ENCODE peak calls at places on chromosomes 11 and 22, in six cellular contexts. One of them, this sample, is unnamed.

GRCh38 chr11:124070906-124071621 is 29.9 kb upstream of the OR10G7 start:
- DNase-seq in heart left ventricle: peak
- DNase-seq in colonic mucosa: peak
- DNase-seq in heart right ventricle: peak
- DNase-seq in kidney: peak
- DNase-seq in BJ: peak
- DNase-seq in this sample: peak

GRCh38 chr22:46604306-46604690 is 15.9 kb upstream of the GRAMD4 start:
- DNase-seq in heart left ventricle: peak
- DNase-seq in colonic mucosa: no peak
- DNase-seq in heart right ventricle: no peak
- DNase-seq in kidney: no peak
- DNase-seq in BJ: no peak
- DNase-seq in this sample: no peak

GRCh38 chr11:18408558-18409242 is 3.4 kb upstream of the LDHC start:
- DNase-seq in heart left ventricle: no peak
- DNase-seq in colonic mucosa: no peak
- DNase-seq in heart right ventricle: no peak
- DNase-seq in kidney: no peak
- DNase-seq in BJ: no peak
- DNase-seq in this sample: no peak

GRCh38 chr11:8759634-8760033 is 77.0 kb downstream of the RPL27A start:
- DNase-seq in heart left ventricle: no peak
- DNase-seq in colonic mucosa: no peak
- DNase-seq in heart right ventricle: peak
- DNase-seq in kidney: no peak
- DNase-seq in BJ: no peak
- DNase-seq in this sample: no peak

GRCh38 chr11:109993786-109994185 is 99.4 kb upstream of the ZC3H12C start:
- DNase-seq in heart left ventricle: no peak
- DNase-seq in colonic mucosa: no peak
- DNase-seq in heart right ventricle: no peak
- DNase-seq in kidney: no peak
- DNase-seq in BJ: peak
- DNase-seq in this sample: no peak

GRCh38 chr22:19853879-19854777 is 546 bp downstream of the GNB1L start:
- DNase-seq in heart left ventricle: no peak
- DNase-seq in colonic mucosa: peak
- DNase-seq in heart right ventricle: peak
- DNase-seq in kidney: peak
- DNase-seq in BJ: no peak
- DNase-seq in this sample: no peak

GRCh38 chr11:72813740-72814138 is 472 bp upstream of the ATG16L2 start:
- DNase-seq in heart left ventricle: peak
- DNase-seq in colonic mucosa: peak
- DNase-seq in heart right ventricle: peak
- DNase-seq in kidney: no peak
- DNase-seq in BJ: no peak
- DNase-seq in this sample: no peak

GRCh38 chr11:114154271-114155047 is 94.9 kb downstream of the ZBTB16 start:
- DNase-seq in heart left ventricle: no peak
- DNase-seq in colonic mucosa: no peak
- DNase-seq in heart right ventricle: no peak
- DNase-seq in kidney: peak
- DNase-seq in BJ: no peak
- DNase-seq in this sample: no peak

GRCh38 chr22:20550057-20550817 is 42.8 kb downstream of the MED15 start:
- DNase-seq in heart left ventricle: no peak
- DNase-seq in colonic mucosa: no peak
- DNase-seq in heart right ventricle: no peak
- DNase-seq in kidney: no peak
- DNase-seq in BJ: no peak
- DNase-seq in this sample: no peak

GRCh38 chr11:21588754-21589153 is 604.1 kb upstream of the ANO5 start:
- DNase-seq in heart left ventricle: no peak
- DNase-seq in colonic mucosa: no peak
- DNase-seq in heart right ventricle: no peak
- DNase-seq in kidney: no peak
- DNase-seq in BJ: no peak
- DNase-seq in this sample: no peak

GRCh38 chr22:30564045-30564765 is 10.3 kb downstream of the GAL3ST1 start:
- DNase-seq in heart left ventricle: no peak
- DNase-seq in colonic mucosa: no peak
- DNase-seq in heart right ventricle: no peak
- DNase-seq in kidney: no peak
- DNase-seq in BJ: no peak
- DNase-seq in this sample: no peak

GRCh38 chr11:109016724-109017123 is 351.9 kb downstream of the DDX10 start:
- DNase-seq in heart left ventricle: no peak
- DNase-seq in colonic mucosa: no peak
- DNase-seq in heart right ventricle: no peak
- DNase-seq in kidney: no peak
- DNase-seq in BJ: no peak
- DNase-seq in this sample: no peak

GRCh38 chr11:76329084-76329648 is 51.8 kb downstream of the THAP12 start:
- DNase-seq in heart left ventricle: no peak
- DNase-seq in colonic mucosa: no peak
- DNase-seq in heart right ventricle: no peak
- DNase-seq in kidney: no peak
- DNase-seq in BJ: no peak
- DNase-seq in this sample: no peak

GRCh38 chr22:20111689-20112622 is 3.9 kb upstream of the RANBP1 start:
- DNase-seq in heart left ventricle: no peak
- DNase-seq in colonic mucosa: no peak
- DNase-seq in heart right ventricle: peak
- DNase-seq in kidney: peak
- DNase-seq in BJ: no peak
- DNase-seq in this sample: no peak

GRCh38 chr11:77207618-77208313 is 79.7 kb downstream of the MYO7A start:
- DNase-seq in heart left ventricle: no peak
- DNase-seq in colonic mucosa: no peak
- DNase-seq in heart right ventricle: no peak
- DNase-seq in kidney: no peak
- DNase-seq in BJ: no peak
- DNase-seq in this sample: no peak

GRCh38 chr22:30566125-30566524 is 8.3 kb downstream of the GAL3ST1 start:
- DNase-seq in heart left ventricle: no peak
- DNase-seq in colonic mucosa: peak
- DNase-seq in heart right ventricle: no peak
- DNase-seq in kidney: no peak
- DNase-seq in BJ: no peak
- DNase-seq in this sample: no peak

GRCh38 chr11:1263036-1263435 is 40.2 kb downstream of the MUC5B start:
- DNase-seq in heart left ventricle: no peak
- DNase-seq in colonic mucosa: peak
- DNase-seq in heart right ventricle: peak
- DNase-seq in kidney: no peak
- DNase-seq in BJ: no peak
- DNase-seq in this sample: no peak

GRCh38 chr11:125262825-125263218 is 98.3 kb downstream of the PKNOX2 start:
- DNase-seq in heart left ventricle: no peak
- DNase-seq in colonic mucosa: no peak
- DNase-seq in heart right ventricle: no peak
- DNase-seq in kidney: no peak
- DNase-seq in BJ: no peak
- DNase-seq in this sample: no peak

GRCh38 chr11:126072141-126072741 is 9.6 kb upstream of the CDON start:
- DNase-seq in heart left ventricle: no peak
- DNase-seq in colonic mucosa: no peak
- DNase-seq in heart right ventricle: no peak
- DNase-seq in kidney: no peak
- DNase-seq in BJ: no peak
- DNase-seq in this sample: no peak

GRCh38 chr22:47046411-47047065 is 284.1 kb downstream of the TBC1D22A start:
- DNase-seq in heart left ventricle: no peak
- DNase-seq in colonic mucosa: no peak
- DNase-seq in heart right ventricle: peak
- DNase-seq in kidney: peak
- DNase-seq in BJ: no peak
- DNase-seq in this sample: no peak

DNA sequence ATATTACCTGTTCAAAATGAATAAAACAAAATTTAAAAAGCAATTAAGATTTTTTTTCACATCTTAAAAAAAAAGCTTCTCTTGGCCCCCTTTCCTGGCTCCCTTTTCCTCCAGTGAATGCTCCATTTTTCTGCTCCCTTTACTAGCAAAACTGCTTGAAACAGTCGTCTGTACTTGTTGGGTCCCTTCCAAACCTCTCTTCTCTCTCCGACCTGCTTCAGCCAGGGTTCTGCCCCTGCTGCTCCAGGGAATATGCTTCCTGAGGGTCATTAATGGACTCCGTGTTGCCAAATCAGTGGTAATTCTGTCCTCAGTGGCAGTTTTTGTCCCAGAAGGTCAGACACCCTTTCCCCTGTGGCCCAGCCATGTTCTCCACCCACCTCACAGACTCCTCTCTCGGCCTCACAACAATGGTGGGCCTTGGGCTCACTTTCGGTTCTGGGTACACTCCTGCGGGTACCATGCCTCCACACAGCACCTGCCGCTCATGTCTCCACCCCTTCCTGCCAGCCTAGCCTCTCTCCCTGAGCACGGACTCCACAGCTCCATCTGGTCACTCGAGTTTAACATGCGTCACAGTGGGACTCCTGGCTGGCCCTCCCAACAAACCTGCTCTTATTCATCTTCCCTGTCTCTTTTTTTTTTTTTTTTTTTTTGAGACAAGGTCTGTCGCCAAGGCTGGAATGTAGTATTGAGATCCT is 7.8 kb upstream of the POLR3H start:
- DNase-seq in heart left ventricle: no peak
- DNase-seq in colonic mucosa: no peak
- DNase-seq in heart right ventricle: no peak
- DNase-seq in kidney: no peak
- DNase-seq in BJ: no peak
- DNase-seq in this sample: no peak
- TF ChIP-seq CTCF in heart left ventricle: no peak
- TF ChIP-seq CTCF in colonic mucosa: no peak
- TF ChIP-seq CTCF in heart right ventricle: no peak
- TF ChIP-seq CTCF in kidney: no peak
- TF ChIP-seq CTCF in BJ: no peak
- TF ChIP-seq CTCF in this sample: no peak

DNA sequence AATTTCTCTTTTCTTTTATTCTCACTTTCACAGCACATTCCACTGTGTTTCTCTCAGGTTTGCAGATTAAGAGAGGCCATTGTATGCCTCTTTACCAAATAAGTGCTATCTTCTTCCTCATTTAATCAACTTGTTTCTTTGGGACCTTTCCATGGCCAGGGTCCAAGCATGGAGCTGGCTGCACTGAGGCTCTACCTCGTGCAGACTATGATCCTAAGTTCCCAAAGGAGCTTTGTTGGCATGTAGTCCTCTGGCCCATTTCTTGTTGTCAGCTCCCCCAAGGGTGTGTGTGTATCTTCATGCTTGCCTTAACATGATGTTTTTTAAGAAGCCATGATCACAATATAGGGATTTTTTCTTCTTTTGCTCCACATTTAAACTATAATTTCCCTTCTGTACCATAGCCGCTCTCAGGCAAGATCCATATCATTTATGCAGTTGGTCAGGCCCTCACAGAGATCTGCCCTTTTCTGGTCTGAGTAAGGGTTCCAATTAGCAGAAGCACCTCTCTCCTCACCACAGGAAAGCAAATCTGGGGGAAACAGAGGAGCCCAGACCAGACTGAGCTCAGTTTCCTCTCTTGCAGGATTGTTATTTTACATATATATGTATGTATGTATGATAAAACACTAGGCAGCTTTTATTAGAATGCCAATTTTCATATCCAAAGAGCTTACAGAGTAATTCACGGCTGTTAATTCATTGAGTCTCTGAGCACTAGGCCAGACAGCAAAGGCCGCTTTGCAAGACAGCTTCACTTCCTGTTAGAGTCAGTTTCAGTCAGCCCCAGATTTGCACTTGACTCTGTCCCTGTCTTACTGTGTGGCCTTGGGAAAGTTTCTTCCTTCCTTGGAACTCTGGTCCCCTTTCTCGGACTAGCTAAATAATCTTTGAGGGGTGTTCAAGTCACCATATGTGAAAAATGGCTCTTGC is 34.3 kb downstream of the CYB5R2 start:
- DNase-seq in heart left ventricle: no peak
- DNase-seq in colonic mucosa: no peak
- DNase-seq in heart right ventricle: no peak
- DNase-seq in kidney: no peak
- DNase-seq in BJ: no peak
- DNase-seq in this sample: no peak
- H3K4me3 ChIP-seq in heart left ventricle: no peak
- H3K4me3 ChIP-seq in colonic mucosa: no peak
- H3K4me3 ChIP-seq in heart right ventricle: no peak
- H3K4me3 ChIP-seq in kidney: no peak
- H3K4me3 ChIP-seq in BJ: no peak
- H3K4me3 ChIP-seq in this sample: no peak

GRCh38 chr11:61787928-61788491 is 4.4 kb downstream of the TMEM258 start:
- DNase-seq in heart left ventricle: no peak
- DNase-seq in colonic mucosa: peak
- DNase-seq in heart right ventricle: no peak
- DNase-seq in kidney: peak
- DNase-seq in BJ: no peak
- DNase-seq in this sample: peak
- TF ChIP-seq CTCF in heart left ventricle: peak
- TF ChIP-seq CTCF in colonic mucosa: peak
- TF ChIP-seq CTCF in heart right ventricle: peak
- TF ChIP-seq CTCF in kidney: peak
- TF ChIP-seq CTCF in BJ: peak
- TF ChIP-seq CTCF in this sample: peak

GRCh38 chr11:95697614-95698408 is 91.8 kb downstream of the FAM76B start:
- DNase-seq in heart left ventricle: no peak
- DNase-seq in colonic mucosa: no peak
- DNase-seq in heart right ventricle: no peak
- DNase-seq in kidney: no peak
- DNase-seq in BJ: no peak
- DNase-seq in this sample: no peak
- H3K4me3 ChIP-seq in heart left ventricle: no peak
- H3K4me3 ChIP-seq in colonic mucosa: no peak
- H3K4me3 ChIP-seq in heart right ventricle: no peak
- H3K4me3 ChIP-seq in kidney: no peak
- H3K4me3 ChIP-seq in BJ: no peak
- H3K4me3 ChIP-seq in this sample: no peak

DNA sequence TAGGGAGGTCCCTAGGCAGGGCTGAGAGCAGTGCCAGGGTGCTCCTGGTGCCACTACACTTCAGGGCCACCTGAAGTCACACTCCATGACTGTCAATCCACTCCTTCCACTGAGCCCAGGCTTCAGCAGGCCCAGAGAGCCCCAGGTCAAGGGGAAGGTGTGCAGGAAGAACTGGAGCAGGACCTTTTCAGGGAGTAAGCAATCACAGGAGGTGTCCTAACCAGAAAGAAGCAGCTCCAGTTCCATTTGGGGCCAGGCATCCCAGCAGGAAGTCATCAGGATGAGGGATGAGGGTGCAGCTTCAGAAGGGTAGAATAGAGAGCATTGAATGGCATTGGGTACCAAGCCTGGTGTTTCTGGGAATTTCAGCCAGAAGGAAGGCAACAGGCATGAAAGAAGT is 556.5 kb downstream of the INSC start:
- DNase-seq in heart left ventricle: no peak
- DNase-seq in colonic mucosa: peak
- DNase-seq in heart right ventricle: no peak
- DNase-seq in kidney: no peak
- DNase-seq in BJ: no peak
- DNase-seq in this sample: no peak
- TF ChIP-seq CTCF in heart left ventricle: no peak
- TF ChIP-seq CTCF in colonic mucosa: no peak
- TF ChIP-seq CTCF in heart right ventricle: no peak
- TF ChIP-seq CTCF in kidney: no peak
- TF ChIP-seq CTCF in BJ: no peak
- TF ChIP-seq CTCF in this sample: no peak

This sample was measured in HFF-Myc.